ENCODE peak calls at places on chromosomes 16 and 17, in six cellular contexts. Q, M, J, F, P and N are unnamed samples.

GRCh38 chr16:4021070-4021779 is 95.0 kb downstream of the ADCY9 start:
- DNase-seq in F (no peak), P (no peak), Q (peak; percentile 44), J (no peak), M (no peak), N (no peak)

GRCh38 chr16:30032083-30032819 is 1.2 kb upstream of the TLCD3B start:
- DNase-seq in Q (no peak), M (no peak), P (no peak), F (no peak), J (peak; percentile 58), N (peak; percentile 76)

GRCh38 chr16:53848277-53848942 is 144.5 kb downstream of the FTO start:
- DNase-seq in M (no peak), Q (no peak), F (no peak), J (no peak), P (no peak), N (no peak)

GRCh38 chr17:4744999-4745969 is 5.6 kb upstream of the CXCL16 start:
- DNase-seq in Q (no peak), P (no peak), F (peak; percentile 85), J (no peak), M (no peak), N (no peak)

GRCh38 chr16:53689636-53690035 is 14.0 kb downstream of the RPGRIP1L start:
- DNase-seq in Q (no peak), M (no peak), F (no peak), P (no peak), J (no peak), N (no peak)

GRCh38 chr17:67862614-67863217 is 37.4 kb downstream of the BPTF start:
- DNase-seq in P (no peak), J (no peak), M (no peak), Q (no peak), F (no peak), N (no peak)

GRCh38 chr16:27721548-27722265 is 171.8 kb downstream of the KATNIP start:
- DNase-seq in Q (peak; percentile 79), M (peak; percentile 89), J (no peak), P (peak; percentile 69), F (no peak), N (peak; percentile 54)

GRCh38 chr17:76586741-76587487 is 1.3 kb upstream of the ST6GALNAC2 start:
- DNase-seq in J (no peak), M (no peak), P (no peak), Q (peak; percentile 58), F (no peak), N (no peak)

GRCh38 chr16:81415757-81416156 is 28.9 kb upstream of the CMIP start:
- DNase-seq in M (no peak), P (no peak), Q (no peak), J (no peak), F (no peak), N (no peak)

GRCh38 chr17:3546521-3546920 is 11.1 kb downstream of the TRPV3 start:
- DNase-seq in J (no peak), F (no peak), M (no peak), P (no peak), Q (no peak), N (no peak)

GRCh38 chr16:71880176-71880575 is 3.8 kb downstream of the ZNF821 start:
- DNase-seq in F (no peak), P (no peak), M (no peak), Q (peak; percentile 24), J (no peak), N (no peak)

GRCh38 chr17:42566873-42567573 is at the start of gene MLX:
- DNase-seq in P (peak; percentile 96), F (peak; percentile 100), Q (peak; percentile 92), J (peak; percentile 66), M (peak; percentile 98), N (peak; percentile 92)

GRCh38 chr16:2019919-2020831 is 590 bp downstream of the NPW start:
- DNase-seq in M (no peak), J (no peak), Q (no peak), F (peak; percentile 86), P (no peak), N (no peak)
- H3K4me3 ChIP-seq in M (no peak overlapping the region), J (peak overlapping the region; percentile 63), Q (no peak overlapping the region), F (no peak overlapping the region), P (no peak overlapping the region), N (no peak overlapping the region)

DNA sequence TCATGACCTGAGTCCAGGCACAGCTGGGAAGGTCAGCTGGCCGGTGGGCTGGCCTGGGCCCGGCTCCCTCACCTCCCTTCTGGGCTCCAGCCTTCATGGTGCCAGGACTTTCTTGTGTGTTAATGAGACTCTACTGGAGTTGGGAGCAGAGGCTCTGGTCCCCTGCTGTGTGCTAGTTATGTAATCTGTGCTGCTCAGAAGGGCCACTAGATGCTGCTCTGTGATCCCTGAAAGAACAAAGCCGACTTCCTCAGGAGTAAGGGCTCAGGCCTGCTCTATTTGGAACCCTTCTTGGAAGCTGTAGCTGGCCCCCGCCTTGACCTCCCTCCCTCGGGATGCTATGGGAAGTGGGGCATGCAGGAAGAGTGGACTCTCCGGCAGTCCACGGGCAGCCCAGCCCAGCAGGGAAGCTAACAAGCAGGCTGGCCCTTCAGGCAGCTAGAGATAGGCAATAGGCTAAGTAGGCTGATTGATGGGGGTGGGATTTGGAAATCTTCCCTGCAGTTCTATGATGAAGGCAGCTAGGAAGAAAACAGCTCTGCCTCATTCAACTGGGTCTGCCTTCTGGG is 3.3 kb upstream of the CDK5R1 start:
- DNase-seq in P (peak; percentile 83), J (no peak), F (peak; percentile 65), M (peak; percentile 81), Q (no peak), N (peak; percentile 87)
- TF ChIP-seq POLR2A in P (no peak), J (no peak), F (no peak), M (no peak), Q (no peak), N (no peak)

DNA sequence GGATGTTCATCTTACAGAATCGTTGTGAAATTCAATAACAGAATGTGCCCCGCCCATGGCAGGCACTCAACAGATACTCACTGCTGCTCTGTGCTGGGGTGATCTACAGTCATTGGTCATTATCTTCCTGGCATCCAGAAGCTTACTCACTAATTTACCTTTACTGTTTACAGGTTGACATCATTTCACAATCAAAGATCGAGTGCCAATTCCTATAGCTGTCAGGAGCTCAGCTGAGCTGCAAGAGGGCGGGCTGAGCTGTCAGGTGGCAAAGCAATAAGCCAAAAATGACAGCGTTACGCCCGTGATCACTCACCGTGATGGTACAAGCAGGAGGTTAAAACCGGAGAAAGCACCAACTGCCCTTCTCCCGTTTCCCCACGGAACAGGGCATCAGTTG is 51.2 kb downstream of the LITAF start:
- DNase-seq in J (no peak), Q (peak; percentile 60), M (no peak), F (no peak), P (no peak), N (no peak)
- H3K4me3 ChIP-seq in J (no peak overlapping the region), Q (no peak overlapping the region), M (no peak overlapping the region), F (no peak overlapping the region), P (no peak overlapping the region), N (no peak overlapping the region)

DNA sequence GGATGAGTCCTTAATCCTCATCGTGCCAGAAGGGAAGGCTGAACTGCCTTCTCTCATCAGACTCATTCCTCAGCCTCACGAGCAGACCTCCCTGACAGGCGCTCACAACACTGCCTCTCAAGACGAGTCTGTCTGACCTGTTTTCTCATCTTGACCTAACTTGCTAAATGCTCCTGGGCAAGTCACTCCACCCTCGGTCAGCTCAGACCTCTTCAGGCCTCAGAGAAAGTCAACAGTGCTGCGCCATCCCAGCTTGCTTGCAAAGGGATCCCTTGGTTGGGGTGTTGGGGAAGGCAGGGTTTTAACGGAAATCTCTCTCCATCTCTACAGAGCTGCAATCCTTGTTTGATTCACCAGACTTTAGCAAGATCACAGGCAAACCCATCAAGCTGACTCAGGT is 15.0 kb downstream of the SERPINF1 start:
- DNase-seq in F (no peak), Q (no peak), P (no peak), M (no peak), J (no peak), N (no peak)
- TF ChIP-seq POLR2A in F (no peak), Q (no peak), P (no peak), M (no peak), J (no peak), N (no peak)

GRCh38 chr16:66591018-66591417 is 11.8 kb downstream of the CMTM2 start:
- DNase-seq in F (no peak), M (no peak), J (no peak), Q (no peak), P (no peak), N (no peak)
- H3K4me3 ChIP-seq in F (no peak overlapping the region), M (no peak overlapping the region), J (no peak overlapping the region), Q (no peak overlapping the region), P (no peak overlapping the region), N (no peak overlapping the region)